ENCODE peak calls at places on chromosomes 16 and 17, in ten cellular contexts. X is GF-D8; O is CD8-positive, alpha-beta memory T cell; L is ACHN; W is A172; K is T-helper 1 cell; Q is G401; M is anterior cingulate cortex; S is naive thymus-derived CD8-positive, alpha-beta T cell; C is GM03348. N is an unnamed sample.

GRCh38 chr17:49859991-49860953 is 12.4 kb upstream of the TAC4 start:
- DNase-seq in S (no peak), X (no peak), C (no peak), W (peak; percentile 49), L (no peak), O (no peak), M (no peak), Q (no peak), K (no peak), N (no peak)

GRCh38 chr16:86472366-86472765 is 38.0 kb upstream of the FOXF1 start:
- DNase-seq in C (no peak), M (no peak), X (no peak), Q (no peak), W (no peak), K (no peak), O (no peak), S (no peak), L (no peak), N (no peak)

GRCh38 chr17:27573971-27574525 is 56.9 kb upstream of the LGALS9 start:
- DNase-seq in Q (no peak), X (no peak), M (no peak), W (no peak), S (no peak), C (peak; percentile 64), O (no peak), L (no peak), K (peak; percentile 34), N (no peak)

GRCh38 chr16:75261590-75262078 is 10.2 kb upstream of the BCAR1 start:
- DNase-seq in L (no peak), X (no peak), M (no peak), K (no peak), W (no peak), C (no peak), S (no peak), O (no peak), Q (no peak), N (no peak)

GRCh38 chr17:79628861-79629547 is 18.2 kb upstream of the RBFOX3 start:
- DNase-seq in C (no peak), L (no peak), X (no peak), M (no peak), K (no peak), O (no peak), S (no peak), Q (no peak), W (no peak), N (no peak)

GRCh38 chr16:13435873-13436474 is 484.0 kb upstream of the ERCC4 start:
- DNase-seq in C (no peak), Q (no peak), M (no peak), O (no peak), X (no peak), L (peak; percentile 52), K (no peak), S (no peak), W (no peak), N (no peak)

GRCh38 chr17:7258731-7259554 is 3.3 kb downstream of the CLDN7 start:
- DNase-seq in C (no peak), X (no peak), L (no peak), Q (no peak), M (no peak), K (peak; percentile 43), O (no peak), S (no peak), W (no peak), N (no peak)

GRCh38 chr17:77404812-77405581 is 264.2 kb downstream of the SEC14L1 start:
- DNase-seq in O (peak; percentile 83), C (peak; percentile 86), X (peak; percentile 46), L (no peak), Q (peak; percentile 84), K (peak; percentile 92), W (peak; percentile 95), M (no peak), S (peak; percentile 83), N (peak; percentile 91)

GRCh38 chr17:56793947-56794346 is 39.8 kb downstream of the C17orf67 start:
- DNase-seq in C (no peak), W (no peak), Q (no peak), S (no peak), L (no peak), K (no peak), M (no peak), O (no peak), X (no peak), N (no peak)

GRCh38 chr17:35170968-35171771 is 23.0 kb downstream of the SLC35G3 start:
- DNase-seq in M (no peak), C (peak; percentile 79), K (peak; percentile 65), O (peak; percentile 65), S (peak; percentile 32), L (peak; percentile 28), Q (no peak), W (peak; percentile 35), X (no peak), N (no peak)

GRCh38 chr16:31301708-31302400 is 42.1 kb downstream of the ITGAM start:
- DNase-seq in X (peak; percentile 86), K (peak; percentile 26), L (no peak), S (no peak), O (no peak), M (no peak), C (peak; percentile 42), W (peak; percentile 27), Q (peak; percentile 25), N (peak; percentile 23)

GRCh38 chr17:56262854-56263253 is 109.6 kb downstream of the ANKFN1 start:
- DNase-seq in Q (no peak), S (no peak), O (no peak), C (no peak), K (no peak), W (no peak), L (no peak), X (no peak), M (no peak), N (no peak)

GRCh38 chr16:30621765-30622164 is 11.6 kb upstream of the ZNF689 start:
- DNase-seq in K (no peak), Q (no peak), O (no peak), X (no peak), C (peak; percentile 35), S (no peak), L (no peak), M (no peak), W (peak; percentile 52), N (no peak)

GRCh38 chr17:49692751-49693150 is 14.9 kb upstream of the SPOP start:
- DNase-seq in L (no peak), X (no peak), O (no peak), S (no peak), M (no peak), K (no peak), Q (no peak), W (no peak), C (no peak), N (no peak)

GRCh38 chr17:42142371-42142896 is 12.4 kb downstream of the RAB5C start:
- DNase-seq in W (peak; percentile 26), O (no peak), C (peak; percentile 78), K (no peak), Q (no peak), X (no peak), S (no peak), M (no peak), L (peak; percentile 48), N (no peak)

GRCh38 chr17:80180192-80180591 is 10.4 kb downstream of the CARD14 start:
- DNase-seq in S (no peak), K (no peak), M (no peak), O (no peak), W (no peak), Q (no peak), C (no peak), X (no peak), L (no peak), N (no peak)

GRCh38 chr16:89721644-89722391 is 481 bp downstream of the ZNF276 start:
- DNase-seq in W (peak; percentile 46), M (no peak), O (peak; percentile 93), L (peak; percentile 75), K (peak; percentile 91), Q (no peak), C (peak; percentile 77), X (peak; percentile 70), S (peak; percentile 91), N (peak; percentile 85)

GRCh38 chr17:2393954-2394749 is 6.7 kb downstream of the MNT start:
- DNase-seq in C (no peak), Q (no peak), L (no peak), M (no peak), K (no peak), X (no peak), O (no peak), W (no peak), S (no peak), N (no peak)

N was measured in Jurkat, Clone E6-1.